ENCODE peak calls at places on chromosomes 13 and 19, in seven cellular contexts. One of them, this sample, is unnamed.

GRCh38 chr13:20403826-20404225 is 121.8 kb downstream of the CRYL1 start:
- DNase-seq in activated CD8-positive, alpha-beta memory T cell treated with anti-CD3 and anti-CD28 coated beads, Interleukin-2, amount 10 ng/mL, durations not matched to agents 7 days and 5 days: no peak
- DNase-seq in DMS 273 treated with DMSO at 0.1 percent for 48 hours: no peak
- DNase-seq in central memory CD4-positive, alpha-beta T cell: no peak
- DNase-seq in HFF-Myc: no peak
- DNase-seq in NCI-H1417: no peak
- DNase-seq in NCI-H2081: no peak
- DNase-seq in this sample: no peak

GRCh38 chr13:97249093-97249787 is 27.1 kb downstream of the MBNL2 start:
- DNase-seq in NCI-H1417: no peak
- DNase-seq in NCI-H2081: no peak
- DNase-seq in HFF-Myc: no peak
- DNase-seq in central memory CD4-positive, alpha-beta T cell: no peak
- DNase-seq in activated CD8-positive, alpha-beta memory T cell treated with anti-CD3 and anti-CD28 coated beads, Interleukin-2, amount 10 ng/mL, durations not matched to agents 7 days and 5 days: no peak
- DNase-seq in DMS 273 treated with DMSO at 0.1 percent for 48 hours: no peak
- DNase-seq in this sample: peak

GRCh38 chr13:75870397-75870801 is 234.3 kb downstream of the LMO7 start:
- DNase-seq in HFF-Myc: no peak
- DNase-seq in DMS 273 treated with DMSO at 0.1 percent for 48 hours: no peak
- DNase-seq in NCI-H1417: peak
- DNase-seq in central memory CD4-positive, alpha-beta T cell: peak
- DNase-seq in activated CD8-positive, alpha-beta memory T cell treated with anti-CD3 and anti-CD28 coated beads, Interleukin-2, amount 10 ng/mL, durations not matched to agents 7 days and 5 days: no peak
- DNase-seq in NCI-H2081: peak
- DNase-seq in this sample: peak

GRCh38 chr19:13461536-13461935 is 44.7 kb downstream of the CACNA1A start:
- DNase-seq in DMS 273 treated with DMSO at 0.1 percent for 48 hours: no peak
- DNase-seq in central memory CD4-positive, alpha-beta T cell: no peak
- DNase-seq in activated CD8-positive, alpha-beta memory T cell treated with anti-CD3 and anti-CD28 coated beads, Interleukin-2, amount 10 ng/mL, durations not matched to agents 7 days and 5 days: no peak
- DNase-seq in HFF-Myc: no peak
- DNase-seq in NCI-H1417: no peak
- DNase-seq in NCI-H2081: no peak
- DNase-seq in this sample: no peak

GRCh38 chr19:10389863-10390262 is 9.5 kb upstream of the TYK2 start:
- DNase-seq in activated CD8-positive, alpha-beta memory T cell treated with anti-CD3 and anti-CD28 coated beads, Interleukin-2, amount 10 ng/mL, durations not matched to agents 7 days and 5 days: no peak
- DNase-seq in central memory CD4-positive, alpha-beta T cell: no peak
- DNase-seq in DMS 273 treated with DMSO at 0.1 percent for 48 hours: no peak
- DNase-seq in NCI-H1417: no peak
- DNase-seq in HFF-Myc: no peak
- DNase-seq in NCI-H2081: no peak
- DNase-seq in this sample: no peak

GRCh38 chr19:19122902-19123301 is 15.4 kb downstream of the TMEM161A start:
- DNase-seq in HFF-Myc: no peak
- DNase-seq in NCI-H2081: no peak
- DNase-seq in NCI-H1417: no peak
- DNase-seq in central memory CD4-positive, alpha-beta T cell: no peak
- DNase-seq in DMS 273 treated with DMSO at 0.1 percent for 48 hours: no peak
- DNase-seq in activated CD8-positive, alpha-beta memory T cell treated with anti-CD3 and anti-CD28 coated beads, Interleukin-2, amount 10 ng/mL, durations not matched to agents 7 days and 5 days: no peak
- DNase-seq in this sample: no peak

GRCh38 chr13:47211106-47211505 is 314.3 kb upstream of the HTR2A start:
- DNase-seq in activated CD8-positive, alpha-beta memory T cell treated with anti-CD3 and anti-CD28 coated beads, Interleukin-2, amount 10 ng/mL, durations not matched to agents 7 days and 5 days: no peak
- DNase-seq in central memory CD4-positive, alpha-beta T cell: no peak
- DNase-seq in NCI-H2081: no peak
- DNase-seq in NCI-H1417: no peak
- DNase-seq in HFF-Myc: peak
- DNase-seq in DMS 273 treated with DMSO at 0.1 percent for 48 hours: no peak
- DNase-seq in this sample: peak

GRCh38 chr19:4374451-4375163 is 25.7 kb downstream of the SH3GL1 start:
- DNase-seq in HFF-Myc: no peak
- DNase-seq in NCI-H2081: no peak
- DNase-seq in central memory CD4-positive, alpha-beta T cell: no peak
- DNase-seq in DMS 273 treated with DMSO at 0.1 percent for 48 hours: no peak
- DNase-seq in activated CD8-positive, alpha-beta memory T cell treated with anti-CD3 and anti-CD28 coated beads, Interleukin-2, amount 10 ng/mL, durations not matched to agents 7 days and 5 days: no peak
- DNase-seq in NCI-H1417: no peak
- DNase-seq in this sample: peak

GRCh38 chr13:28313579-28313978 is 175.2 kb downstream of the PAN3 start:
- DNase-seq in NCI-H2081: no peak
- DNase-seq in DMS 273 treated with DMSO at 0.1 percent for 48 hours: no peak
- DNase-seq in central memory CD4-positive, alpha-beta T cell: no peak
- DNase-seq in activated CD8-positive, alpha-beta memory T cell treated with anti-CD3 and anti-CD28 coated beads, Interleukin-2, amount 10 ng/mL, durations not matched to agents 7 days and 5 days: no peak
- DNase-seq in NCI-H1417: no peak
- DNase-seq in HFF-Myc: no peak
- DNase-seq in this sample: peak

GRCh38 chr19:45234089-45234869 is 10.9 kb downstream of the EXOC3L2 start:
- DNase-seq in central memory CD4-positive, alpha-beta T cell: no peak
- DNase-seq in NCI-H1417: no peak
- DNase-seq in activated CD8-positive, alpha-beta memory T cell treated with anti-CD3 and anti-CD28 coated beads, Interleukin-2, amount 10 ng/mL, durations not matched to agents 7 days and 5 days: no peak
- DNase-seq in NCI-H2081: no peak
- DNase-seq in DMS 273 treated with DMSO at 0.1 percent for 48 hours: no peak
- DNase-seq in HFF-Myc: no peak
- DNase-seq in this sample: no peak

GRCh38 chr19:7868326-7868670 is 5.9 kb downstream of the PRR36 start:
- DNase-seq in NCI-H1417: no peak
- DNase-seq in DMS 273 treated with DMSO at 0.1 percent for 48 hours: no peak
- DNase-seq in central memory CD4-positive, alpha-beta T cell: no peak
- DNase-seq in HFF-Myc: no peak
- DNase-seq in activated CD8-positive, alpha-beta memory T cell treated with anti-CD3 and anti-CD28 coated beads, Interleukin-2, amount 10 ng/mL, durations not matched to agents 7 days and 5 days: no peak
- DNase-seq in NCI-H2081: no peak
- DNase-seq in this sample: no peak

GRCh38 chr13:33543089-33543459 is 257.5 kb upstream of the STARD13 start:
- DNase-seq in NCI-H1417: no peak
- DNase-seq in DMS 273 treated with DMSO at 0.1 percent for 48 hours: no peak
- DNase-seq in central memory CD4-positive, alpha-beta T cell: no peak
- DNase-seq in activated CD8-positive, alpha-beta memory T cell treated with anti-CD3 and anti-CD28 coated beads, Interleukin-2, amount 10 ng/mL, durations not matched to agents 7 days and 5 days: no peak
- DNase-seq in NCI-H2081: peak
- DNase-seq in HFF-Myc: no peak
- DNase-seq in this sample: no peak

GRCh38 chr19:2648528-2648937 is 54.0 kb downstream of the GNG7 start:
- DNase-seq in activated CD8-positive, alpha-beta memory T cell treated with anti-CD3 and anti-CD28 coated beads, Interleukin-2, amount 10 ng/mL, durations not matched to agents 7 days and 5 days: peak
- DNase-seq in central memory CD4-positive, alpha-beta T cell: peak
- DNase-seq in NCI-H1417: peak
- DNase-seq in DMS 273 treated with DMSO at 0.1 percent for 48 hours: peak
- DNase-seq in NCI-H2081: peak
- DNase-seq in HFF-Myc: peak
- DNase-seq in this sample: peak

GRCh38 chr13:50797081-50797480 is 46.4 kb downstream of the DLEU7 start:
- DNase-seq in NCI-H2081: no peak
- DNase-seq in DMS 273 treated with DMSO at 0.1 percent for 48 hours: no peak
- DNase-seq in HFF-Myc: no peak
- DNase-seq in activated CD8-positive, alpha-beta memory T cell treated with anti-CD3 and anti-CD28 coated beads, Interleukin-2, amount 10 ng/mL, durations not matched to agents 7 days and 5 days: no peak
- DNase-seq in NCI-H1417: no peak
- DNase-seq in central memory CD4-positive, alpha-beta T cell: no peak
- DNase-seq in this sample: no peak

GRCh38 chr13:40191186-40191980 is 475.1 kb downstream of the FOXO1 start:
- DNase-seq in activated CD8-positive, alpha-beta memory T cell treated with anti-CD3 and anti-CD28 coated beads, Interleukin-2, amount 10 ng/mL, durations not matched to agents 7 days and 5 days: no peak
- DNase-seq in NCI-H1417: no peak
- DNase-seq in DMS 273 treated with DMSO at 0.1 percent for 48 hours: no peak
- DNase-seq in NCI-H2081: no peak
- DNase-seq in central memory CD4-positive, alpha-beta T cell: no peak
- DNase-seq in HFF-Myc: no peak
- DNase-seq in this sample: peak

GRCh38 chr13:38952827-38953226 is 37.8 kb downstream of the STOML3 start:
- DNase-seq in activated CD8-positive, alpha-beta memory T cell treated with anti-CD3 and anti-CD28 coated beads, Interleukin-2, amount 10 ng/mL, durations not matched to agents 7 days and 5 days: no peak
- DNase-seq in DMS 273 treated with DMSO at 0.1 percent for 48 hours: no peak
- DNase-seq in central memory CD4-positive, alpha-beta T cell: no peak
- DNase-seq in NCI-H2081: no peak
- DNase-seq in HFF-Myc: no peak
- DNase-seq in NCI-H1417: no peak
- DNase-seq in this sample: no peak

GRCh38 chr13:103794526-103794925 is 728.3 kb upstream of the SLC10A2 start:
- DNase-seq in NCI-H2081: no peak
- DNase-seq in HFF-Myc: no peak
- DNase-seq in central memory CD4-positive, alpha-beta T cell: no peak
- DNase-seq in DMS 273 treated with DMSO at 0.1 percent for 48 hours: no peak
- DNase-seq in activated CD8-positive, alpha-beta memory T cell treated with anti-CD3 and anti-CD28 coated beads, Interleukin-2, amount 10 ng/mL, durations not matched to agents 7 days and 5 days: no peak
- DNase-seq in NCI-H1417: no peak
- DNase-seq in this sample: no peak

GRCh38 chr19:42075364-42075615 is 676 bp upstream of the ZNF574 start:
- DNase-seq in DMS 273 treated with DMSO at 0.1 percent for 48 hours: no peak
- DNase-seq in NCI-H2081: no peak
- DNase-seq in central memory CD4-positive, alpha-beta T cell: no peak
- DNase-seq in activated CD8-positive, alpha-beta memory T cell treated with anti-CD3 and anti-CD28 coated beads, Interleukin-2, amount 10 ng/mL, durations not matched to agents 7 days and 5 days: no peak
- DNase-seq in NCI-H1417: no peak
- DNase-seq in HFF-Myc: no peak
- DNase-seq in this sample: no peak

GRCh38 chr13:64471916-64472315 is 2758.2 kb downstream of the PCDH9 start:
- DNase-seq in central memory CD4-positive, alpha-beta T cell: no peak
- DNase-seq in NCI-H1417: no peak
- DNase-seq in NCI-H2081: peak
- DNase-seq in DMS 273 treated with DMSO at 0.1 percent for 48 hours: peak
- DNase-seq in activated CD8-positive, alpha-beta memory T cell treated with anti-CD3 and anti-CD28 coated beads, Interleukin-2, amount 10 ng/mL, durations not matched to agents 7 days and 5 days: no peak
- DNase-seq in HFF-Myc: peak
- DNase-seq in this sample: peak

GRCh38 chr19:43465468-43466120 is at the start of gene LYPD3:
- DNase-seq in HFF-Myc: no peak
- DNase-seq in DMS 273 treated with DMSO at 0.1 percent for 48 hours: no peak
- DNase-seq in activated CD8-positive, alpha-beta memory T cell treated with anti-CD3 and anti-CD28 coated beads, Interleukin-2, amount 10 ng/mL, durations not matched to agents 7 days and 5 days: no peak
- DNase-seq in NCI-H2081: no peak
- DNase-seq in NCI-H1417: no peak
- DNase-seq in central memory CD4-positive, alpha-beta T cell: no peak
- DNase-seq in this sample: peak

GRCh38 chr13:31011193-31011860 is 78.9 kb downstream of the TEX26 start:
- DNase-seq in activated CD8-positive, alpha-beta memory T cell treated with anti-CD3 and anti-CD28 coated beads, Interleukin-2, amount 10 ng/mL, durations not matched to agents 7 days and 5 days: no peak
- DNase-seq in NCI-H1417: no peak
- DNase-seq in DMS 273 treated with DMSO at 0.1 percent for 48 hours: no peak
- DNase-seq in central memory CD4-positive, alpha-beta T cell: no peak
- DNase-seq in NCI-H2081: no peak
- DNase-seq in HFF-Myc: no peak
- DNase-seq in this sample: no peak

GRCh38 chr13:42370229-42370628 is 98.3 kb downstream of the AKAP11 start:
- DNase-seq in NCI-H1417: no peak
- DNase-seq in central memory CD4-positive, alpha-beta T cell: no peak
- DNase-seq in HFF-Myc: no peak
- DNase-seq in NCI-H2081: no peak
- DNase-seq in activated CD8-positive, alpha-beta memory T cell treated with anti-CD3 and anti-CD28 coated beads, Interleukin-2, amount 10 ng/mL, durations not matched to agents 7 days and 5 days: no peak
- DNase-seq in DMS 273 treated with DMSO at 0.1 percent for 48 hours: no peak
- DNase-seq in this sample: no peak

GRCh38 chr19:3576696-3577443 is 4.1 kb downstream of the HMG20B start:
- DNase-seq in central memory CD4-positive, alpha-beta T cell: no peak
- DNase-seq in NCI-H1417: no peak
- DNase-seq in NCI-H2081: no peak
- DNase-seq in HFF-Myc: no peak
- DNase-seq in DMS 273 treated with DMSO at 0.1 percent for 48 hours: no peak
- DNase-seq in activated CD8-positive, alpha-beta memory T cell treated with anti-CD3 and anti-CD28 coated beads, Interleukin-2, amount 10 ng/mL, durations not matched to agents 7 days and 5 days: no peak
- DNase-seq in this sample: peak

GRCh38 chr19:45630463-45630862 is 8.7 kb downstream of the EML2 start:
- DNase-seq in NCI-H2081: no peak
- DNase-seq in DMS 273 treated with DMSO at 0.1 percent for 48 hours: no peak
- DNase-seq in HFF-Myc: peak
- DNase-seq in activated CD8-positive, alpha-beta memory T cell treated with anti-CD3 and anti-CD28 coated beads, Interleukin-2, amount 10 ng/mL, durations not matched to agents 7 days and 5 days: no peak
- DNase-seq in NCI-H1417: no peak
- DNase-seq in central memory CD4-positive, alpha-beta T cell: no peak
- DNase-seq in this sample: peak

GRCh38 chr19:34985249-34986022 is 14.7 kb upstream of the GRAMD1A start:
- DNase-seq in activated CD8-positive, alpha-beta memory T cell treated with anti-CD3 and anti-CD28 coated beads, Interleukin-2, amount 10 ng/mL, durations not matched to agents 7 days and 5 days: peak
- DNase-seq in central memory CD4-positive, alpha-beta T cell: no peak
- DNase-seq in HFF-Myc: peak
- DNase-seq in NCI-H1417: no peak
- DNase-seq in NCI-H2081: no peak
- DNase-seq in DMS 273 treated with DMSO at 0.1 percent for 48 hours: no peak
- DNase-seq in this sample: no peak

GRCh38 chr13:31044658-31045620 is 112.5 kb downstream of the TEX26 start:
- DNase-seq in central memory CD4-positive, alpha-beta T cell: no peak
- DNase-seq in NCI-H2081: no peak
- DNase-seq in NCI-H1417: no peak
- DNase-seq in DMS 273 treated with DMSO at 0.1 percent for 48 hours: no peak
- DNase-seq in activated CD8-positive, alpha-beta memory T cell treated with anti-CD3 and anti-CD28 coated beads, Interleukin-2, amount 10 ng/mL, durations not matched to agents 7 days and 5 days: peak
- DNase-seq in HFF-Myc: no peak
- DNase-seq in this sample: no peak

This sample was measured in amniotic epithelial cell.